ENCODE peak calls at places on chromosomes 13 and 19, in six cellular contexts. One of them, this sample, is unnamed.

GRCh38 chr13:21742041-21742440 is 71.2 kb downstream of the FGF9 start:
- DNase-seq in endothelial cell of umbilical vein: no peak
- DNase-seq in A549: no peak
- DNase-seq in GM12878: no peak
- DNase-seq in K562: no peak
- DNase-seq in HepG2: no peak
- DNase-seq in this sample: no peak

GRCh38 chr19:46181386-46181774 is 33.3 kb downstream of the IGFL2 start:
- DNase-seq in endothelial cell of umbilical vein: no peak
- DNase-seq in A549: peak
- DNase-seq in GM12878: no peak
- DNase-seq in K562: no peak
- DNase-seq in HepG2: no peak
- DNase-seq in this sample: peak

GRCh38 chr13:77345150-77345780 is 18.4 kb upstream of the MYCBP2 start:
- DNase-seq in endothelial cell of umbilical vein: no peak
- DNase-seq in A549: no peak
- DNase-seq in GM12878: no peak
- DNase-seq in K562: no peak
- DNase-seq in HepG2: no peak
- DNase-seq in this sample: no peak

GRCh38 chr13:107075576-107075975 is 507.6 kb upstream of the ARGLU1 start:
- DNase-seq in endothelial cell of umbilical vein: no peak
- DNase-seq in A549: no peak
- DNase-seq in GM12878: no peak
- DNase-seq in K562: no peak
- DNase-seq in HepG2: no peak
- DNase-seq in this sample: no peak

GRCh38 chr13:112608212-112608611 is 20.3 kb upstream of the TUBGCP3 start:
- DNase-seq in endothelial cell of umbilical vein: no peak
- DNase-seq in A549: no peak
- DNase-seq in GM12878: no peak
- DNase-seq in K562: no peak
- DNase-seq in HepG2: no peak
- DNase-seq in this sample: no peak

GRCh38 chr19:50657222-50657669 is 8.0 kb downstream of the C19orf81 start:
- DNase-seq in endothelial cell of umbilical vein: no peak
- DNase-seq in A549: no peak
- DNase-seq in GM12878: no peak
- DNase-seq in K562: peak
- DNase-seq in HepG2: no peak
- DNase-seq in this sample: no peak

GRCh38 chr19:6161271-6161850 is 25.9 kb downstream of the ACSBG2 start:
- DNase-seq in endothelial cell of umbilical vein: peak
- DNase-seq in A549: peak
- DNase-seq in GM12878: peak
- DNase-seq in K562: peak
- DNase-seq in HepG2: peak
- DNase-seq in this sample: peak

GRCh38 chr13:51728972-51729371 is 75.0 kb downstream of the DHRS12 start:
- DNase-seq in endothelial cell of umbilical vein: no peak
- DNase-seq in A549: no peak
- DNase-seq in GM12878: no peak
- DNase-seq in K562: no peak
- DNase-seq in HepG2: no peak
- DNase-seq in this sample: peak

GRCh38 chr13:27151798-27152599 is 19.6 kb downstream of the USP12 start:
- DNase-seq in endothelial cell of umbilical vein: no peak
- DNase-seq in A549: no peak
- DNase-seq in GM12878: no peak
- DNase-seq in K562: no peak
- DNase-seq in HepG2: peak
- DNase-seq in this sample: no peak
- TF ChIP-seq MYC in endothelial cell of umbilical vein: no peak
- TF ChIP-seq MYC in A549: no peak
- TF ChIP-seq MYC in GM12878: no peak
- TF ChIP-seq MYC in K562: no peak
- TF ChIP-seq MYC in HepG2: no peak
- TF ChIP-seq MYC in this sample: no peak

DNA sequence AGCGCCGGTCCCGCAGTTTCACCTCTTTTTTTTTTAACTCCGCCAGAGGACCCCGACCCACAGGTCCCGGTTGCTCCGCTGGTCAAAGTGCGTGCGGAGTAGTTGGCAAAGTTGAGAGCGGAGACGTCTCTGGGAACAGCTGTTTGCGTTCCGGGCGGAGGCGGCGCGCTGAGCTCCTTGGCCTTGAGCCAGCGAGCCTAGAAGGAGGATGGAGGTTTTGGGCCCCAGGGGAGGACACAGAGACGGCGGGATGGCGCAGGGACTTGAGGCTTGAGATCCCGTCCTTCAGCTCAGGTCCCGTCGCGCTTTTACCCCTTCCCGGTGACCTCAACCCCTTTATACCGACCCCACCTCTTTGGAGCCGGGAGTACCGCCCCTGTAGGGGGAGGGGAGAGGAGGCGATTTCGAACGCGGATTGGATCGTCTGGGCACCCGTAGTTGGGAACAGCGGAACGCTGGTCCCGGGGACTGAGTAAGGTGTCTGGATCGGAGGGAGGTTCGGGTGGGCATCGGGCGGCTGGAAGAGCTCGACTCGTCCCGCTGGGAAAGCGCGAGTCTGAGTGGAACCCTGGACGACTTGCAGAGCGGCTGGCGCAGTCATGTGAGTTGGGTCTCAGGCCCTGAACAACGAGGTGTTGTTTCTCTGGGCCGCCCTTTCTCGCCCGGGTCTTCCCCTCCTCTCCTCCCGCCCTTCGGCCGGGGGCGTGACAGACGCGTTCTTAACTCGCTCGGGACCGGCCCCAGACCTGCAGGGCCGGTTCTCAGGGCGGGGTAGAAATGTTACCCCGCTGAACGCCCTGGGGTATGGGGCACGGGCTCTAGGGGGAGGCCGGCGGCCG is at the start of gene WBP4:
- DNase-seq in endothelial cell of umbilical vein: peak
- DNase-seq in A549: peak
- DNase-seq in GM12878: peak
- DNase-seq in K562: peak
- DNase-seq in HepG2: peak
- DNase-seq in this sample: peak
- TF ChIP-seq CTCF in endothelial cell of umbilical vein: no peak
- TF ChIP-seq CTCF in A549: no peak
- TF ChIP-seq CTCF in GM12878: no peak
- TF ChIP-seq CTCF in K562: peak
- TF ChIP-seq CTCF in HepG2: no peak
- TF ChIP-seq CTCF in this sample: no peak

GRCh38 chr13:45314822-45315221 is 26.2 kb downstream of the TPT1 start:
- DNase-seq in endothelial cell of umbilical vein: no peak
- DNase-seq in A549: no peak
- DNase-seq in GM12878: no peak
- DNase-seq in K562: no peak
- DNase-seq in HepG2: no peak
- DNase-seq in this sample: no peak

GRCh38 chr13:45315520-45316167 is 25.3 kb downstream of the TPT1 start:
- DNase-seq in endothelial cell of umbilical vein: no peak
- DNase-seq in A549: no peak
- DNase-seq in GM12878: no peak
- DNase-seq in K562: no peak
- DNase-seq in HepG2: no peak
- DNase-seq in this sample: no peak

GRCh38 chr13:45306966-45307365 is 34.0 kb downstream of the TPT1 start:
- DNase-seq in endothelial cell of umbilical vein: no peak
- DNase-seq in A549: no peak
- DNase-seq in GM12878: no peak
- DNase-seq in K562: no peak
- DNase-seq in HepG2: no peak
- DNase-seq in this sample: no peak

GRCh38 chr13:45305079-45305478 is 35.9 kb downstream of the TPT1 start:
- DNase-seq in endothelial cell of umbilical vein: no peak
- DNase-seq in A549: no peak
- DNase-seq in GM12878: no peak
- DNase-seq in K562: no peak
- DNase-seq in HepG2: no peak
- DNase-seq in this sample: no peak

DNA sequence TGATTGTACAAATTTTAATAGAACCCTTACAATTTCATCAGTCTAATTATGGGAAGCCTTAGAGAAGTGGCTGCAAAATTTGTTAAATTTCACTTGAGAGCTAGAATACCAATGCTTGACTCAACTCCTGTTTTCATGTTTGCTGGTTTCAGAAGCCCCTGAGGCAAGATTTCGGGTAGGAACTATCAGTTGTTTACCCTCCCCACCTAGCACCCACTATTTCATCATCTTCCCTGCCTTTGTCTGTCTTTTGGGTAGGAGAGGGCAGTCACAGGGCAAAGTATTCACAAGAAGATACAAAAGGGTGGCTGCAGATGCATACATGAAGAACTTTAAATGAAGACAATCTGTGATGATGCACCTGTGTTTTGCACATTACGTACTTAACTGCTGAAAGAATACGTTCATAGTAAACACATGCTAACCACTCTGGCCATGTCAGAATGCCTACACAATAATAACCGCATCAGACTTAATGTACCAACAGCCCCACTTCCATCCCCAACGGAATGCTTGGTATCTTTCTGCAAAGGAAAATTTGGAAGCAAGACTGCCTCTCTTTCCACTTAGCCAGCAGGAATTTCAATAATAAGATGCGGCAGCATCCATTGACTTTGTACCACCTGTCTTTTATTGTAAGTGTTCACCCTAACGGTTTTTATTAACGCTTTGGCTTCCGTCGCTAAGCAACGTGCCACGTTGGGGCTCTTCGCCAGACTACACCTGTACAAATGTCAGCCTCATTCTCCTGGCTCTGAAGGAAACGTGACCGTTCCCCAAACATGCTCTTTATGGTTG is 30.4 kb downstream of the TPT1 start:
- DNase-seq in endothelial cell of umbilical vein: no peak
- DNase-seq in A549: no peak
- DNase-seq in GM12878: no peak
- DNase-seq in K562: no peak
- DNase-seq in HepG2: no peak
- DNase-seq in this sample: no peak
- H3K4me3 ChIP-seq in endothelial cell of umbilical vein: no peak
- H3K4me3 ChIP-seq in A549: peak
- H3K4me3 ChIP-seq in GM12878: peak
- H3K4me3 ChIP-seq in K562: no peak
- H3K4me3 ChIP-seq in HepG2: no peak
- H3K4me3 ChIP-seq in this sample: no peak

DNA sequence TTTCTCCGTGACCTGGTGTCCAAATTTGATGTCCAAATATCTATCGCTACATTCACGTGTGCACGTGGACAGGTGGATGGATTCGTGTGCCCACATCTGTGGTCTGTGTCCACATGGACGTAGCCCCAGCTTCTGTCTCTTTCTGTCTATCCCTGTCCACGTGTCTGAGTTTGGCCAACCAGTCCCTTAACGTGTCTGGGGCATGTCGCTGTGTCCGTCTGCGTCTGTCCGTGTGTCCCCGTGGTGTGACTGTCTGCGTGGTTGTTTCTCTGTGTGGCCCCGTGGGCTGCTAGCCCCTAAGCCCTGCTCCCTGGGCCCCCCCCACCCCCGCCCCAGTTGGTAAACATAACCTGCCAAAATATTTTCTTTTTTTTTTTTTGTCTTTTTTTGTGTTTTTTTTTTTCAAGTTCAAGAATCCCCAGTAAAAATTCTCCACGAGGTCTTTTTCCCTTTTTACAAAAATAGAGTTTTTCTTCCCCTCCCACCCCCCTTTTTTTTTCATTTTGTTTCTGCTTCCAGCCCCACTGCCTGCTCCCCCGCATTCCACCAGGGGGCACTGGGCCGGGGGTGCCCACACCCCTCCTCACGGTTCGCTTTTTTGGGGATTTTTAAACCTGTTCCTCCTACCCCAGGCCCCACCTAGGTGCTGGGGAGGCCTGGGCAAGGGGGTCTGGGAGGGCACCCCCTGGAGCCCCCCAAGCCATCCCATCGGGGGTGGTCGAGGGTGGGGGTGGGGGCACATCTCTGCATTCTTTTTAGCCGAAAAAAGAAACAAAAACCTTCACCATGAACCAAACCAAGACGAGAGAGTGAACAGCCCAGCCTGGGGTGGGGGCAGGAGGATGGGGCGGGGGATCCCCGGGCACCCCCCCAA is 18.3 kb downstream of the PRKCSH start:
- DNase-seq in endothelial cell of umbilical vein: no peak
- DNase-seq in A549: no peak
- DNase-seq in GM12878: no peak
- DNase-seq in K562: peak
- DNase-seq in HepG2: no peak
- DNase-seq in this sample: no peak
- TF ChIP-seq MYC in endothelial cell of umbilical vein: no peak
- TF ChIP-seq MYC in A549: no peak
- TF ChIP-seq MYC in GM12878: no peak
- TF ChIP-seq MYC in K562: no peak
- TF ChIP-seq MYC in HepG2: no peak
- TF ChIP-seq MYC in this sample: no peak